ENCODE peak calls at places on chromosomes 11 and 22, in ten cellular contexts. Q, J, M, H, T, D, E, L, B and R are unnamed samples.

GRCh38 chr11:116300252-116300651 is 472.5 kb downstream of the BUD13 start:
- DNase-seq in E (no peak), M (no peak), D (no peak), J (no peak), H (no peak), B (no peak), L (no peak), Q (no peak), T (no peak), R (no peak)

GRCh38 chr22:49803134-49803533 is 24.5 kb downstream of the BRD1 start:
- DNase-seq in B (no peak), M (no peak), L (no peak), D (no peak), Q (no peak), H (no peak), J (no peak), T (no peak), E (no peak), R (no peak)

GRCh38 chr11:27718346-27718852 is 18.1 kb upstream of the BDNF start:
- DNase-seq in Q (no peak), B (no peak), J (no peak), D (peak), L (no peak), H (no peak), M (no peak), T (peak), E (no peak), R (no peak)

GRCh38 chr11:43360361-43361032 is 1.8 kb downstream of the TTC17 start:
- DNase-seq in H (no peak), D (peak), E (no peak), J (no peak), T (no peak), B (no peak), L (no peak), Q (no peak), M (no peak), R (no peak)

GRCh38 chr22:38649841-38650522 is 6.2 kb downstream of the FAM227A start:
- DNase-seq in M (no peak), B (no peak), T (no peak), E (no peak), D (no peak), L (no peak), Q (no peak), J (no peak), H (no peak), R (no peak)

GRCh38 chr11:45423475-45424081 is 137.4 kb upstream of the SYT13 start:
- DNase-seq in Q (no peak), L (no peak), T (no peak), D (no peak), E (no peak), B (no peak), J (no peak), M (peak), H (no peak), R (no peak)

GRCh38 chr11:46520971-46521745 is 72.7 kb downstream of the AMBRA1 start:
- DNase-seq in J (no peak), Q (no peak), L (no peak), M (no peak), H (no peak), D (peak), E (no peak), B (no peak), T (peak), R (no peak)

GRCh38 chr11:17972987-17973386 is 39.9 kb downstream of the SERGEF start:
- DNase-seq in D (peak), T (peak), B (peak), Q (no peak), J (no peak), H (no peak), E (no peak), M (no peak), L (no peak), R (no peak)

GRCh38 chr11:109425554-109425953 is 3.6 kb downstream of the C11orf87 start:
- DNase-seq in D (peak), E (no peak), H (no peak), B (no peak), Q (no peak), L (no peak), T (no peak), J (no peak), M (no peak), R (no peak)

GRCh38 chr11:46242462-46242960 is 35.0 kb upstream of the CREB3L1 start:
- DNase-seq in J (no peak), B (no peak), Q (no peak), L (no peak), M (no peak), T (no peak), H (no peak), E (no peak), D (no peak), R (no peak)

GRCh38 chr11:119218141-119218878 is 12.2 kb downstream of the CBL start:
- DNase-seq in T (peak), Q (peak), E (no peak), D (peak), B (no peak), M (no peak), L (no peak), J (no peak), H (peak), R (no peak)

GRCh38 chr11:75421902-75422247 is 11.1 kb downstream of the KLHL35 start:
- DNase-seq in L (no peak), M (no peak), B (no peak), J (no peak), E (no peak), D (no peak), Q (no peak), H (no peak), T (no peak), R (no peak)

GRCh38 chr11:13269775-13270174 is 7.8 kb upstream of the BMAL1 start:
- DNase-seq in T (peak), L (no peak), M (no peak), J (no peak), Q (no peak), E (no peak), B (no peak), D (peak), H (no peak), R (no peak)

GRCh38 chr11:7165911-7166310 is 77.1 kb downstream of the RBMXL2 start:
- DNase-seq in Q (no peak), M (no peak), L (no peak), J (no peak), E (no peak), H (no peak), T (no peak), B (no peak), D (no peak), R (no peak)

GRCh38 chr22:44316393-44317162 is 3.8 kb upstream of the SHISAL1 start:
- DNase-seq in M (no peak), T (peak), E (no peak), H (no peak), J (no peak), L (no peak), D (no peak), B (peak), Q (no peak), R (no peak)

GRCh38 chr11:103798029-103798428 is 238.4 kb upstream of the DDI1 start:
- DNase-seq in L (no peak), M (no peak), E (no peak), D (peak), Q (no peak), T (peak), B (no peak), H (no peak), J (no peak), R (no peak)

GRCh38 chr11:43547900-43548381 is 132.6 kb upstream of the HSD17B12 start:
- DNase-seq in D (peak), M (no peak), L (no peak), J (peak), B (no peak), Q (no peak), T (no peak), E (no peak), H (peak), R (no peak)

GRCh38 chr22:46538816-46539163 is 1.4 kb upstream of the CELSR1 start:
- DNase-seq in L (no peak), H (peak), T (peak), D (peak), E (no peak), B (no peak), Q (no peak), J (no peak), M (no peak), R (no peak)

GRCh38 chr11:8005556-8005955 is 18.4 kb downstream of the EIF3F start:
- DNase-seq in T (no peak), D (no peak), H (no peak), L (no peak), J (no peak), Q (no peak), E (no peak), M (no peak), B (no peak), R (no peak)